ENCODE peak calls at places on chromosome 12, in six cellular contexts. D, S, W, F, L and Z are unnamed samples.

GRCh38 chr12:45615268-45615667 is 114.2 kb upstream of the ARID2 start:
- DNase-seq in W (no peak), D (no peak), F (no peak), L (no peak), S (peak), Z (no peak)

GRCh38 chr12:87196329-87196728 is 832.9 kb downstream of the C12orf50 start:
- DNase-seq in L (no peak), W (no peak), S (no peak), D (no peak), F (no peak), Z (no peak)

GRCh38 chr12:74515849-74516248 is 21.8 kb upstream of the ATXN7L3B start:
- DNase-seq in S (no peak), W (no peak), F (no peak), L (no peak), D (no peak), Z (no peak)

GRCh38 chr12:4274960-4275868 is 1.7 kb downstream of the CCND2 start:
- DNase-seq in W (no peak), F (no peak), L (no peak), D (no peak), S (peak), Z (no peak)

GRCh38 chr12:51922146-51922545 is 14.8 kb downstream of the ACVRL1 start:
- DNase-seq in W (no peak), L (peak), S (no peak), F (no peak), D (no peak), Z (no peak)

GRCh38 chr12:123421314-123421713 is 15.2 kb downstream of the RILPL2 start:
- DNase-seq in D (no peak), F (no peak), W (no peak), S (no peak), L (no peak), Z (no peak)

GRCh38 chr12:7806863-7807487 is 17.8 kb downstream of the NANOG start:
- DNase-seq in W (no peak), S (peak), F (peak), L (peak), D (peak), Z (peak)

GRCh38 chr12:75704664-75705063 is 193.3 kb upstream of the KRR1 start:
- DNase-seq in L (no peak), F (no peak), S (no peak), D (no peak), W (no peak), Z (no peak)

GRCh38 chr12:4960030-4960429 is 50.3 kb downstream of the KCNA1 start:
- DNase-seq in F (no peak), D (no peak), W (no peak), L (no peak), S (no peak), Z (no peak)

GRCh38 chr12:67754933-67755697 is 106.6 kb downstream of the DYRK2 start:
- DNase-seq in W (no peak), L (no peak), S (no peak), D (no peak), F (peak), Z (no peak)

GRCh38 chr12:58893421-58893986 is 26.8 kb downstream of the LRIG3 start:
- DNase-seq in D (no peak), W (no peak), S (no peak), F (no peak), L (no peak), Z (no peak)

GRCh38 chr12:49902399-49903350 is 1.0 kb downstream of the FAIM2 start:
- DNase-seq in D (no peak), L (no peak), F (peak), S (no peak), W (no peak), Z (no peak)

GRCh38 chr12:120583478-120584030 is 2.4 kb upstream of the POP5 start:
- DNase-seq in W (no peak), D (peak), L (peak), S (peak), F (peak), Z (peak)

GRCh38 chr12:76032043-76032981 is 736 bp upstream of the PHLDA1 start:
- DNase-seq in L (peak), F (peak), D (no peak), W (no peak), S (peak), Z (peak)

GRCh38 chr12:124445121-124445718 is 122.2 kb downstream of the NCOR2 start:
- DNase-seq in D (no peak), S (no peak), F (no peak), L (no peak), W (no peak), Z (peak)

GRCh38 chr12:45553204-45553603 is 176.3 kb upstream of the ARID2 start:
- DNase-seq in L (no peak), F (no peak), W (no peak), S (peak), D (no peak), Z (no peak)

GRCh38 chr12:46300906-46301305 is 32.1 kb upstream of the SLC38A1 start:
- DNase-seq in W (no peak), F (no peak), D (no peak), L (no peak), S (no peak), Z (no peak)

GRCh38 chr12:7756993-7757392 is 8.0 kb upstream of the NANOGNB start:
- DNase-seq in S (peak), D (no peak), W (no peak), F (no peak), L (no peak), Z (no peak)

GRCh38 chr12:129127771-129128170 is 274.5 kb downstream of the GLT1D1 start:
- DNase-seq in W (no peak), D (no peak), L (no peak), F (no peak), S (no peak), Z (no peak)

GRCh38 chr12:108772247-108772646 is 40.9 kb upstream of the CORO1C start:
- DNase-seq in F (no peak), S (no peak), L (no peak), D (no peak), W (no peak), Z (peak)

GRCh38 chr12:46214668-46215429 is 54.0 kb downstream of the SLC38A1 start:
- DNase-seq in F (no peak), L (peak), S (no peak), W (no peak), D (no peak), Z (no peak)

GRCh38 chr12:89864419-89864818 is 155.8 kb upstream of the ATP2B1 start:
- DNase-seq in F (no peak), L (peak), S (no peak), D (no peak), W (no peak), Z (no peak)

GRCh38 chr12:75591628-75592027 is 80.2 kb upstream of the KRR1 start:
- DNase-seq in D (no peak), F (no peak), W (no peak), L (no peak), S (no peak), Z (no peak)

GRCh38 chr12:48185181-48185919 is 1.9 kb downstream of the CCDC184 start:
- DNase-seq in W (no peak), L (no peak), F (no peak), D (no peak), S (no peak), Z (peak)

GRCh38 chr12:56678852-56679251 is 9.2 kb downstream of the PTGES3 start:
- DNase-seq in D (no peak), L (peak), S (no peak), W (no peak), F (no peak), Z (no peak)
- TF ChIP-seq CTCF in D (no peak), L (no peak), S (no peak), W (no peak), F (no peak), Z (no peak)

GRCh38 chr12:19205120-19205519 is 75.6 kb downstream of the PLEKHA5 start:
- DNase-seq in F (no peak), D (no peak), S (no peak), L (no peak), W (no peak), Z (no peak)
- TF ChIP-seq CTCF in F (no peak), D (no peak), S (no peak), L (no peak), W (no peak), Z (no peak)

GRCh38 chr12:31011746-31012567 is 61.7 kb upstream of the DDX11 start:
- DNase-seq in L (peak), S (no peak), D (no peak), W (no peak), F (no peak), Z (no peak)
- TF ChIP-seq CTCF in L (no peak), S (no peak), D (no peak), W (peak), F (no peak), Z (no peak)

DNA sequence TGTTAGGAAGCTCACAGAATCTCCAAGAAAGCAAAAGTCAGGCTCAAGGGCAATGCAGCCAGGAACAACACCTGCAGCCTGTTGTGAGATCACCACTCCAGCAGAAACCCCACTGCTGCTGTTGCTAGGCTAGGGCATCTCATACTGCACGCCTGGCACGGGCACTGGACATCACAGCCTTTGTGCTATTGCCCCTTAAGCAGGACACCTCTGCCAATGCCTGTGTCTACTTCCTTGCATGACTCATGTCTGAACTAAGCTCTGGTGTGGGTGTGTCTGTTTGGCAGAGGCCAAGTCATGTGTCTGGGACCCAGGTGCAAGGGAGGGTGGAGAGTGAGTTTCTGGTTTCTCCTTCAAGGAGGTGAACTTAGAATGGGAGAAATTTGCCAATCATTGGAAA is 10.0 kb upstream of the DDX47 start:
- DNase-seq in L (peak), D (no peak), F (peak), S (peak), W (peak), Z (no peak)
- TF ChIP-seq CTCF in L (no peak), D (no peak), F (no peak), S (no peak), W (no peak), Z (no peak)

GRCh38 chr12:115030017-115030416 is 346.0 kb upstream of the TBX3 start:
- DNase-seq in L (no peak), W (no peak), S (no peak), F (no peak), D (no peak), Z (no peak)

GRCh38 chr12:115037830-115038229 is 353.9 kb upstream of the TBX3 start:
- DNase-seq in F (no peak), L (no peak), S (no peak), W (no peak), D (no peak), Z (no peak)

DNA sequence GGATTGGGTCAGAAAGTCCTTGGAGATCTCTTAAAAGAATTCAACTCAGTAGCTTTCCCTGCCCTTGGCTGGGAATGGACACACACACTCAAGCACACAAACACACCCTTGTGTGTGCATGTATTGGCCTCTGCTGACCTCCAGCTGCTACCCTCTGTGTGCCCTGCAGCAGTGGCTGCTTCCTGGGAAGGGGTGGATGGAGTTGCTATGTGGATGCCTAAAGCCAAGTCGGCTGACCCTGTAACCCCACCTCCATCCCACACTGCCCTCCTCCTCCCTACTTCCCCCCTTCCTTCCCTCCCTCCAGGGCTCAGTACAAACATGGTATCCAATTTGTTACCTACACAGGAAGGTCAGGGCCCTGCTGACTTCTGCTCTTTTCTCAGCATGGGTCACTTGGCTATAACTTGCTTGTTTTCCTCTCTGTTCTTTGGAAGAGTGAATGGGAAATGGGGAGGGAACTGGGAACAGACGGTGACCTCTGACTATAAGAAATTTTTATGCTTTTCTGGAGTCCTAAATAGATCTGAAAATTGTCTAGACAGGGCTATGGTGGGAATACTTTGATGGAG is 351.6 kb upstream of the TBX3 start:
- DNase-seq in S (no peak), F (no peak), L (no peak), D (no peak), W (no peak), Z (no peak)
- TF ChIP-seq CTCF in S (no peak), F (no peak), L (no peak), D (no peak), W (no peak), Z (no peak)

DNA sequence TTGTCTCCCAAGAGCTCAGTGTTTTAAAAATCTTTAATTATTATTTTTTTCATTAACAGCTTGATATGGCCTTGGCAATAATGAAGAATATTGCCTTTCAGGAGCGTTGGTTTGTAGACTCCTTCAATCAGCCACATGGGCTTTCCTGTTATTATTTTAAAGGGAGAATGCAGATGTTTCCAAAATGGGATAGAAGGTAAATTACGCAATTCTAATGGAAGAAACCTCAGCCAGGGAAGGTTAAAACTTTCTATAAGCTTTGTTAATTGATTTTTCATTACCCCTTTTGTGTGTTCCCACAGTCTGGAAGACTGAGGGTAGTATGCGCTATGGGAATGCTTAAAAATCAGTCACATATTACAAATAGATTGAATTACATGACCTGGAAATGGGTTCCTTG is 188.4 kb upstream of the NAV3 start:
- DNase-seq in W (no peak), F (no peak), S (no peak), D (no peak), L (no peak), Z (no peak)
- TF ChIP-seq CTCF in W (no peak), F (no peak), S (no peak), D (no peak), L (no peak), Z (no peak)

GRCh38 chr12:32819424-32819823 is 63.7 kb upstream of the YARS2 start:
- DNase-seq in D (no peak), L (no peak), S (no peak), W (no peak), F (no peak), Z (no peak)

GRCh38 chr12:32822344-32822743 is 66.6 kb upstream of the YARS2 start:
- DNase-seq in W (no peak), D (no peak), F (no peak), S (no peak), L (no peak), Z (no peak)

GRCh38 chr12:32820376-32820931 is 64.8 kb upstream of the YARS2 start:
- DNase-seq in L (no peak), F (no peak), W (no peak), S (no peak), D (no peak), Z (no peak)

GRCh38 chr12:32824596-32824995 is 68.9 kb upstream of the YARS2 start:
- DNase-seq in S (no peak), D (no peak), L (no peak), W (no peak), F (no peak), Z (no peak)

GRCh38 chr12:32821293-32822089 is 65.8 kb upstream of the YARS2 start:
- DNase-seq in W (peak), L (no peak), F (no peak), S (peak), D (no peak), Z (no peak)
- TF ChIP-seq CTCF in W (no peak), L (no peak), F (no peak), S (no peak), D (no peak), Z (no peak)

DNA sequence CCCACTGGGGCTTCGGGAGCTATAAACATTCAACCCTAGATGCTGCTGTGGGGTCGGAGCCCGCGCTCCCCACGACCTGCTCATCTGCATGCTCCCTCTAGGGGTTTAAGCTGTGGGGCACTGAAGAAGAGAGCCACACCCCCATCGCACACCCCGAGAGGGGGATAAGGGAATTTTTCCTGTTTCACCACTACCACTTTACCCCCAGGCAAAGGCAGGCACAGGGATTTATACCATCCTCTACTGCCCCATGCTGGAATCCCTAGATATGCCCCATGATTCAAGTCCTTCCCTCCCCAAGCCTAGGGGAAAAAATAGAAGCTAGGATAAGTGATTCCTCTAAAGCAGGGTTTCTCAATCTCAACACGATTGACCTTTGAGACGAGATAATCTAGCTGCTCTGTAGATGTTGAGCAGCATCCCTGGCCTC is 59.9 kb upstream of the CCDC60 start:
- DNase-seq in S (no peak), L (no peak), F (no peak), W (no peak), D (no peak), Z (no peak)
- TF ChIP-seq CTCF in S (no peak), L (no peak), F (no peak), W (no peak), D (no peak), Z (no peak)